ENCODE peak calls at places on chromosomes 5 and 9, in nine cellular contexts. I is fibroblast of lung, A is Caco-2, R is HAP-1, O is fibroblast of villous mesenchyme, Z is endodermal cell, D is tibial nerve, M is left ventricle myocardium inferior, E is endothelial cell of umbilical vein. J is an unnamed sample.
A peak's percentile ranks its signal among the peaks of the same experiment; 100 is the strongest.

GRCh38 chr5:16539169-16539666 is 73.6 kb upstream of the ZNF622 start:
- DNase-seq in I (peak; percentile 85), A (peak; percentile 76), R (no peak), O (peak; percentile 63), Z (no peak), D (peak; percentile 83), M (peak; percentile 82), E (no peak), J (no peak)

GRCh38 chr5:24183941-24184340 is 460.8 kb downstream of the CDH10 start:
- DNase-seq in I (peak; percentile 9), A (no peak), R (no peak), O (no peak), Z (no peak), D (no peak), M (no peak), E (no peak), J (no peak)

GRCh38 chr9:80707120-80707519 is 982.2 kb downstream of the TLE1 start:
- DNase-seq in I (peak; percentile 65), A (no peak), R (no peak), O (no peak), Z (no peak), D (no peak), M (no peak), E (no peak), J (no peak)

GRCh38 chr5:16582081-16582480 is 34.7 kb downstream of the RETREG1 start:
- DNase-seq in I (no peak), A (no peak), R (no peak), O (no peak), Z (no peak), D (no peak), M (no peak), E (no peak), J (no peak)

GRCh38 chr9:84782228-84782866 is 112.8 kb downstream of the NTRK2 start:
- DNase-seq in I (peak; percentile 72), A (no peak), R (no peak), O (no peak), Z (no peak), D (no peak), M (no peak), E (peak; percentile 90), J (no peak)

GRCh38 chr5:180463916-180464602 is 30.1 kb upstream of the CNOT6 start:
- DNase-seq in I (no peak), A (no peak), R (no peak), O (no peak), Z (no peak), D (no peak), M (no peak), E (no peak), J (no peak)

GRCh38 chr5:33310471-33310870 is 130.3 kb upstream of the TARS1 start:
- DNase-seq in I (peak; percentile 94), A (no peak), R (no peak), O (peak; percentile 75), Z (no peak), D (no peak), M (no peak), E (no peak), J (no peak)

GRCh38 chr9:124520206-124520596 is 13.0 kb upstream of the NR5A1 start:
- DNase-seq in I (no peak), A (no peak), R (peak; percentile 49), O (no peak), Z (no peak), D (no peak), M (no peak), E (no peak), J (no peak)

GRCh38 chr5:126947146-126948010 is 83.0 kb downstream of the MARCHF3 start:
- DNase-seq in I (no peak), A (no peak), R (no peak), O (no peak), Z (no peak), D (no peak), M (no peak), E (no peak), J (no peak)

GRCh38 chr5:998276-998974 is 10.2 kb upstream of the NKD2 start:
- DNase-seq in I (no peak), A (no peak), R (peak; percentile 3), O (no peak), Z (peak; percentile 35), D (no peak), M (peak; percentile 14), E (no peak), J (no peak)

GRCh38 chr5:112710896-112711295 is 26.8 kb upstream of the APC start:
- DNase-seq in I (no peak), A (no peak), R (no peak), O (no peak), Z (peak; percentile 74), D (no peak), M (no peak), E (no peak), J (no peak)

GRCh38 chr5:112707187-112708179 is 30.2 kb upstream of the APC start:
- DNase-seq in I (peak; percentile 95), A (peak; percentile 99), R (peak; percentile 98), O (peak; percentile 98), Z (peak; percentile 99), D (peak; percentile 92), M (peak; percentile 97), E (peak; percentile 98), J (peak; percentile 98)

GRCh38 chr5:112706446-112707016 is 31.2 kb upstream of the APC start:
- DNase-seq in I (no peak), A (no peak), R (no peak), O (no peak), Z (no peak), D (no peak), M (no peak), E (no peak), J (no peak)

GRCh38 chr5:112711436-112711835 is 26.2 kb upstream of the APC start:
- DNase-seq in I (no peak), A (no peak), R (no peak), O (no peak), Z (peak; percentile 79), D (no peak), M (no peak), E (no peak), J (no peak)

DNA sequence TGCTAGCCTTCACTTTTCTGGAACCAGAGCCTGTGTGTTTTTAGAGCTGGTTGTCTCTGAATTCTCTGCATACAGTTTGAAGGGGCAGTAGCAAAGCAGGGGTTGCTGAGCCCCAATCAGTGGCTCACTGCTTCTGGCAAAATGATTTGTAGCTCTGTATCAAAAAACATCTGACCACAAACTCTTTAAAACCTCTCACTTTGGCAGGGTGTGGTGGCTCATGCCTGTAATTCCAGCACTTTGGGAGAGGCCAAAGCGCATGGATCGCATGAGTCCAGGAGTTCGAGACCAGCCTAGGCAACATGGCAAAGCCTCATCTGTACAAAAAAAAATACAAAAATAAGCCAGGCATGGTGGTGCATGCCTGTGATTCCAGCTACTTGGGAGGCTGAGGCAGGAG is 28.3 kb upstream of the APC start:
- DNase-seq in I (peak; percentile 45), A (no peak), R (no peak), O (no peak), Z (no peak), D (no peak), M (no peak), E (no peak), J (no peak)
- H3K4me3 ChIP-seq in I (peak overlapping the region; percentile 92), A (no peak overlapping the region), R (no peak overlapping the region), O (peak overlapping the region; percentile 91), Z (peak overlapping the region; percentile 97), D (no peak overlapping the region), M (peak overlapping the region; percentile 96), E (no peak overlapping the region), J (no peak overlapping the region)

GRCh38 chr5:35881758-35882157 is 25.1 kb downstream of the IL7R start:
- DNase-seq in I (no peak), A (no peak), R (no peak), O (no peak), Z (no peak), D (no peak), M (no peak), E (no peak), J (no peak)
- H3K4me3 ChIP-seq in I (no peak overlapping the region), A (no peak overlapping the region), R (no peak overlapping the region), O (no peak overlapping the region), Z (no peak overlapping the region), D (no peak overlapping the region), M (no peak overlapping the region), E (no peak overlapping the region), J (no peak overlapping the region)

GRCh38 chr5:37247036-37247435 is 2.1 kb downstream of the CPLANE1 start:
- DNase-seq in I (peak; percentile 32), A (no peak), R (no peak), O (no peak), Z (no peak), D (no peak), M (no peak), E (peak; percentile 52), J (no peak)

GRCh38 chr5:37249820-37250175 is 622 bp upstream of the CPLANE1 start:
- DNase-seq in I (no peak), A (no peak), R (no peak), O (no peak), Z (no peak), D (no peak), M (no peak), E (no peak), J (no peak)

GRCh38 chr5:37248970-37249819 is at the start of gene CPLANE1:
- DNase-seq in I (peak; percentile 83), A (peak; percentile 80), R (peak; percentile 88), O (peak; percentile 84), Z (peak; percentile 93), D (peak; percentile 38), M (peak; percentile 84), E (peak; percentile 87), J (peak; percentile 31)

GRCh38 chr5:37248387-37248969 is 698 bp downstream of the CPLANE1 start:
- DNase-seq in I (peak; percentile 4), A (no peak), R (peak; percentile 35), O (no peak), Z (peak; percentile 51), D (no peak), M (no peak), E (no peak), J (no peak)

GRCh38 chr5:37247496-37247895 is 1.7 kb downstream of the CPLANE1 start:
- DNase-seq in I (no peak), A (no peak), R (no peak), O (no peak), Z (no peak), D (no peak), M (no peak), E (no peak), J (no peak)
- H3K4me3 ChIP-seq in I (no peak overlapping the region), A (no peak overlapping the region), R (no peak overlapping the region), O (no peak overlapping the region), Z (no peak overlapping the region), D (no peak overlapping the region), M (peak overlapping the region; percentile 95), E (no peak overlapping the region), J (no peak overlapping the region)

GRCh38 chr5:174522641-174523260 is 201.6 kb upstream of the MSX2 start:
- DNase-seq in I (no peak), A (no peak), R (no peak), O (no peak), Z (no peak), D (no peak), M (no peak), E (no peak), J (no peak)

GRCh38 chr5:174518512-174518911 is 205.9 kb upstream of the MSX2 start:
- DNase-seq in I (no peak), A (no peak), R (no peak), O (no peak), Z (no peak), D (no peak), M (no peak), E (no peak), J (no peak)

GRCh38 chr5:174516741-174517140 is 207.6 kb upstream of the MSX2 start:
- DNase-seq in I (no peak), A (no peak), R (no peak), O (no peak), Z (no peak), D (no peak), M (no peak), E (no peak), J (no peak)

GRCh38 chr5:174523311-174524159 is 200.8 kb upstream of the MSX2 start:
- DNase-seq in I (no peak), A (peak; percentile 61), R (no peak), O (no peak), Z (no peak), D (no peak), M (no peak), E (no peak), J (no peak)

GRCh38 chr5:174520420-174521396 is 203.7 kb upstream of the MSX2 start:
- DNase-seq in I (peak; percentile 55), A (peak; percentile 97), R (no peak), O (no peak), Z (peak; percentile 94), D (no peak), M (no peak), E (no peak), J (peak; percentile 16)
- H3K4me3 ChIP-seq in I (no peak overlapping the region), A (no peak overlapping the region), R (no peak overlapping the region), O (no peak overlapping the region), Z (no peak overlapping the region), D (no peak overlapping the region), M (no peak overlapping the region), E (no peak overlapping the region), J (no peak overlapping the region)